ENCODE peak calls at places on chromosomes 7 and 10, in seven cellular contexts. One of them, this sample, is unnamed.

GRCh38 chr7:151058766-151059361 is 525 bp upstream of the SLC4A2 start:
- DNase-seq in Calu3: no peak
- DNase-seq in mucosa of descending colon: no peak
- DNase-seq in astrocyte of the spinal cord: peak
- DNase-seq in sigmoid colon: no peak
- DNase-seq in progenitor cell of endocrine pancreas: no peak
- DNase-seq in fibroblast of lung: no peak
- DNase-seq in this sample: no peak

GRCh38 chr10:87505366-87506113 is 847 bp downstream of the MINPP1 start:
- DNase-seq in Calu3: peak
- DNase-seq in mucosa of descending colon: peak
- DNase-seq in astrocyte of the spinal cord: peak
- DNase-seq in sigmoid colon: peak
- DNase-seq in progenitor cell of endocrine pancreas: peak
- DNase-seq in fibroblast of lung: peak
- DNase-seq in this sample: peak

GRCh38 chr10:79229830-79230562 is 117.3 kb upstream of the PPIF start:
- DNase-seq in Calu3: no peak
- DNase-seq in mucosa of descending colon: no peak
- DNase-seq in astrocyte of the spinal cord: no peak
- DNase-seq in sigmoid colon: no peak
- DNase-seq in progenitor cell of endocrine pancreas: no peak
- DNase-seq in fibroblast of lung: no peak
- DNase-seq in this sample: no peak

GRCh38 chr10:116526219-116526618 is 19.5 kb upstream of the PNLIP start:
- DNase-seq in Calu3: no peak
- DNase-seq in mucosa of descending colon: no peak
- DNase-seq in astrocyte of the spinal cord: no peak
- DNase-seq in sigmoid colon: no peak
- DNase-seq in progenitor cell of endocrine pancreas: no peak
- DNase-seq in fibroblast of lung: no peak
- DNase-seq in this sample: no peak

GRCh38 chr7:102916426-102916825 is 3.6 kb downstream of the LRRC17 start:
- DNase-seq in Calu3: no peak
- DNase-seq in mucosa of descending colon: no peak
- DNase-seq in astrocyte of the spinal cord: peak
- DNase-seq in sigmoid colon: no peak
- DNase-seq in progenitor cell of endocrine pancreas: no peak
- DNase-seq in fibroblast of lung: peak
- DNase-seq in this sample: no peak

GRCh38 chr10:79073784-79074432 is 5.1 kb downstream of the ZMIZ1 start:
- DNase-seq in Calu3: peak
- DNase-seq in mucosa of descending colon: peak
- DNase-seq in astrocyte of the spinal cord: peak
- DNase-seq in sigmoid colon: peak
- DNase-seq in progenitor cell of endocrine pancreas: no peak
- DNase-seq in fibroblast of lung: peak
- DNase-seq in this sample: no peak

GRCh38 chr10:62224606-62225005 is 44.0 kb downstream of the RTKN2 start:
- DNase-seq in Calu3: no peak
- DNase-seq in mucosa of descending colon: no peak
- DNase-seq in astrocyte of the spinal cord: peak
- DNase-seq in sigmoid colon: no peak
- DNase-seq in progenitor cell of endocrine pancreas: no peak
- DNase-seq in fibroblast of lung: no peak
- DNase-seq in this sample: no peak

GRCh38 chr7:95501261-95501816 is 15.6 kb downstream of the ASB4 start:
- DNase-seq in Calu3: no peak
- DNase-seq in mucosa of descending colon: no peak
- DNase-seq in astrocyte of the spinal cord: peak
- DNase-seq in sigmoid colon: no peak
- DNase-seq in progenitor cell of endocrine pancreas: no peak
- DNase-seq in fibroblast of lung: no peak
- DNase-seq in this sample: no peak

GRCh38 chr10:74081192-74081803 is 69.3 kb downstream of the AP3M1 start:
- DNase-seq in Calu3: peak
- DNase-seq in mucosa of descending colon: no peak
- DNase-seq in astrocyte of the spinal cord: peak
- DNase-seq in sigmoid colon: peak
- DNase-seq in progenitor cell of endocrine pancreas: no peak
- DNase-seq in fibroblast of lung: peak
- DNase-seq in this sample: no peak

GRCh38 chr7:122198581-122198980 is 54.5 kb upstream of the AASS start:
- DNase-seq in Calu3: no peak
- DNase-seq in mucosa of descending colon: no peak
- DNase-seq in astrocyte of the spinal cord: no peak
- DNase-seq in sigmoid colon: no peak
- DNase-seq in progenitor cell of endocrine pancreas: no peak
- DNase-seq in fibroblast of lung: no peak
- DNase-seq in this sample: no peak

GRCh38 chr10:6649107-6649720 is 69.1 kb upstream of the PRKCQ start:
- DNase-seq in Calu3: no peak
- DNase-seq in mucosa of descending colon: no peak
- DNase-seq in astrocyte of the spinal cord: no peak
- DNase-seq in sigmoid colon: no peak
- DNase-seq in progenitor cell of endocrine pancreas: no peak
- DNase-seq in fibroblast of lung: no peak
- DNase-seq in this sample: no peak

GRCh38 chr7:136870799-136871487 is 2.5 kb downstream of the CHRM2 start:
- DNase-seq in Calu3: no peak
- DNase-seq in mucosa of descending colon: no peak
- DNase-seq in astrocyte of the spinal cord: peak
- DNase-seq in sigmoid colon: peak
- DNase-seq in progenitor cell of endocrine pancreas: no peak
- DNase-seq in fibroblast of lung: no peak
- DNase-seq in this sample: peak

GRCh38 chr10:11260136-11260535 is 242.5 kb downstream of the CELF2 start:
- DNase-seq in Calu3: no peak
- DNase-seq in mucosa of descending colon: no peak
- DNase-seq in astrocyte of the spinal cord: no peak
- DNase-seq in sigmoid colon: no peak
- DNase-seq in progenitor cell of endocrine pancreas: no peak
- DNase-seq in fibroblast of lung: no peak
- DNase-seq in this sample: peak

GRCh38 chr7:276230-276835 is 13.6 kb upstream of the FOXL3 start:
- DNase-seq in Calu3: no peak
- DNase-seq in mucosa of descending colon: peak
- DNase-seq in astrocyte of the spinal cord: no peak
- DNase-seq in sigmoid colon: no peak
- DNase-seq in progenitor cell of endocrine pancreas: no peak
- DNase-seq in fibroblast of lung: no peak
- DNase-seq in this sample: peak

GRCh38 chr10:794382-794956 is 105.0 kb upstream of the DIP2C start:
- DNase-seq in Calu3: no peak
- DNase-seq in mucosa of descending colon: no peak
- DNase-seq in astrocyte of the spinal cord: peak
- DNase-seq in sigmoid colon: peak
- DNase-seq in progenitor cell of endocrine pancreas: no peak
- DNase-seq in fibroblast of lung: peak
- DNase-seq in this sample: no peak

GRCh38 chr10:126502481-126502880 is 114.2 kb upstream of the ADAM12 start:
- DNase-seq in Calu3: no peak
- DNase-seq in mucosa of descending colon: no peak
- DNase-seq in astrocyte of the spinal cord: no peak
- DNase-seq in sigmoid colon: no peak
- DNase-seq in progenitor cell of endocrine pancreas: no peak
- DNase-seq in fibroblast of lung: no peak
- DNase-seq in this sample: no peak

DNA sequence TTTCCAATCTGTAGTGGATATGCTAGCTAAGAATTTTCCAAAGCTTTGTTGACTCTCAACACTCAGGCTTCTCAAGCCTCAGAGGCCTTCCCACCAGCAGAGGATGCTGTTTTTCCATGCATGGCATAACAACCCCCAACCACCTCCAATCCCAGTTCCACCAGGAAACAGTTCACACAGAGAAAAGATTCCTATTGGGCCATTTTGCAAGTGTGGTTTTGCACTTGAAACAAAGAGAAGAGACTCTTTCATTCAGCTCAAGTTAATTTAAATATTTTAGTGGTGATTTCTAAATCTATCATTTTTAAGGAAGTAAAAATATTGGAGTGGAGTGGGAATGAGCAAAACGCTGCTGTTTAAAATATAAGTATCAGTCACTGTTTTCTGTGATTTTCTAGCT is 105.6 kb upstream of the COL1A2 start:
- DNase-seq in Calu3: peak
- DNase-seq in mucosa of descending colon: peak
- DNase-seq in astrocyte of the spinal cord: peak
- DNase-seq in sigmoid colon: peak
- DNase-seq in progenitor cell of endocrine pancreas: peak
- DNase-seq in fibroblast of lung: peak
- DNase-seq in this sample: no peak
- TF ChIP-seq CTCF in Calu3: peak
- TF ChIP-seq CTCF in mucosa of descending colon: peak
- TF ChIP-seq CTCF in astrocyte of the spinal cord: peak
- TF ChIP-seq CTCF in sigmoid colon: peak
- TF ChIP-seq CTCF in progenitor cell of endocrine pancreas: peak
- TF ChIP-seq CTCF in fibroblast of lung: peak
- TF ChIP-seq CTCF in this sample: peak

GRCh38 chr7:127066974-127067373 is 185.8 kb downstream of the GRM8 start:
- DNase-seq in Calu3: peak
- DNase-seq in mucosa of descending colon: no peak
- DNase-seq in astrocyte of the spinal cord: no peak
- DNase-seq in sigmoid colon: no peak
- DNase-seq in progenitor cell of endocrine pancreas: no peak
- DNase-seq in fibroblast of lung: no peak
- DNase-seq in this sample: no peak
- TF ChIP-seq CTCF in Calu3: peak
- TF ChIP-seq CTCF in mucosa of descending colon: no peak
- TF ChIP-seq CTCF in astrocyte of the spinal cord: no peak
- TF ChIP-seq CTCF in sigmoid colon: no peak
- TF ChIP-seq CTCF in progenitor cell of endocrine pancreas: peak
- TF ChIP-seq CTCF in fibroblast of lung: no peak
- TF ChIP-seq CTCF in this sample: no peak

GRCh38 chr7:148261523-148261922 is 329.0 kb upstream of the C7orf33 start:
- DNase-seq in Calu3: no peak
- DNase-seq in mucosa of descending colon: no peak
- DNase-seq in astrocyte of the spinal cord: no peak
- DNase-seq in sigmoid colon: no peak
- DNase-seq in progenitor cell of endocrine pancreas: no peak
- DNase-seq in fibroblast of lung: no peak
- DNase-seq in this sample: no peak

GRCh38 chr7:148256433-148256832 is 334.1 kb upstream of the C7orf33 start:
- DNase-seq in Calu3: no peak
- DNase-seq in mucosa of descending colon: no peak
- DNase-seq in astrocyte of the spinal cord: no peak
- DNase-seq in sigmoid colon: no peak
- DNase-seq in progenitor cell of endocrine pancreas: no peak
- DNase-seq in fibroblast of lung: no peak
- DNase-seq in this sample: no peak

GRCh38 chr7:148261996-148262688 is 328.4 kb upstream of the C7orf33 start:
- DNase-seq in Calu3: no peak
- DNase-seq in mucosa of descending colon: no peak
- DNase-seq in astrocyte of the spinal cord: no peak
- DNase-seq in sigmoid colon: no peak
- DNase-seq in progenitor cell of endocrine pancreas: no peak
- DNase-seq in fibroblast of lung: no peak
- DNase-seq in this sample: no peak

GRCh38 chr7:148262721-148263229 is 327.8 kb upstream of the C7orf33 start:
- DNase-seq in Calu3: peak
- DNase-seq in mucosa of descending colon: peak
- DNase-seq in astrocyte of the spinal cord: peak
- DNase-seq in sigmoid colon: peak
- DNase-seq in progenitor cell of endocrine pancreas: peak
- DNase-seq in fibroblast of lung: peak
- DNase-seq in this sample: no peak

DNA sequence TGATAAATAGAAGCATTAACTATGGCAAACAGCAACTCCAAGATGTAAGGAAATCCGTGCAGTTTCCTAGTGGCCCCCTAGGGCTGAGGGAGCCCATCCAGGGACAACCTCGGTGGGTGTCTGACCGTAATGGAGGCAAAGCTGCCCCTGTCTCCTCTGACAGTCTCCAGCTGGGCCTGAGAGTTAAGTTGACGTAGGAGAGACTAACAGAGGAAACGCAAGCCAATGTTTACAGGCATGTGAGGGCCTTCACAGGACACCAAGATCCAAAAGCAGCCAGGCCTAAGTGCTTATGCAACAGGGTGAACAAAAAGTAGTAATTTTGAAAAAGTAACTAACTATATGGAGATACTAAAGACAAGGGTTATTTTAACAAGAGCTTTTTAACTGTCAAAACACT is 330.0 kb upstream of the C7orf33 start:
- DNase-seq in Calu3: no peak
- DNase-seq in mucosa of descending colon: no peak
- DNase-seq in astrocyte of the spinal cord: no peak
- DNase-seq in sigmoid colon: peak
- DNase-seq in progenitor cell of endocrine pancreas: no peak
- DNase-seq in fibroblast of lung: peak
- DNase-seq in this sample: no peak
- TF ChIP-seq CTCF in Calu3: no peak
- TF ChIP-seq CTCF in mucosa of descending colon: no peak
- TF ChIP-seq CTCF in astrocyte of the spinal cord: no peak
- TF ChIP-seq CTCF in sigmoid colon: no peak
- TF ChIP-seq CTCF in progenitor cell of endocrine pancreas: no peak
- TF ChIP-seq CTCF in fibroblast of lung: no peak
- TF ChIP-seq CTCF in this sample: no peak

DNA sequence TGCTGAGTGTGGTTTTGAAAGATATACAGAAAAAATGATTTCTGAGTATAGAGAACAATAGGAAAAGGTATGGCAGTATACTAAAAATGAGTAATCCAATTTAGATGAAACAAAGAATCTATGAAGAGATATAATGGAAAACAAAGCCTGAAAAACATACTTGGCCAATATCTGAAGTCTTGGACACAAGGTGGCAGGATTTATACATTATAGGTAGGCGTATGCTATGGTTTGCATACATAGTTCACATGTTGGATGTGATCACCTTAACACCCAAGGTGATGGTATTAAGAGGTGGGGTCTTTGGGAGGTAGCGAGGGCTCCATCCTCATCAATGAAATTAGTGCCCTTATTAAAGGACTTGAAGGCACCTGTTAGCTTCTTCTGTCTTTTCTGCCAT is 34.5 kb upstream of the BPGM start:
- DNase-seq in Calu3: no peak
- DNase-seq in mucosa of descending colon: no peak
- DNase-seq in astrocyte of the spinal cord: no peak
- DNase-seq in sigmoid colon: no peak
- DNase-seq in progenitor cell of endocrine pancreas: no peak
- DNase-seq in fibroblast of lung: no peak
- DNase-seq in this sample: no peak
- TF ChIP-seq CTCF in Calu3: no peak
- TF ChIP-seq CTCF in mucosa of descending colon: no peak
- TF ChIP-seq CTCF in astrocyte of the spinal cord: no peak
- TF ChIP-seq CTCF in sigmoid colon: no peak
- TF ChIP-seq CTCF in progenitor cell of endocrine pancreas: no peak
- TF ChIP-seq CTCF in fibroblast of lung: no peak
- TF ChIP-seq CTCF in this sample: peak